ENCODE peak calls at places on chromosomes 12 and 14, in seven cellular contexts. One of them, this sample, is unnamed.

GRCh38 chr12:64560395-64561301 is 49.6 kb upstream of the RASSF3 start:
- DNase-seq in GF-D8: no peak
- DNase-seq in thyroid gland: no peak
- DNase-seq in NCI-H82: no peak
- DNase-seq in NCI-H774: no peak
- DNase-seq in GM13977: no peak
- DNase-seq in myocyte: peak; percentile 91
- DNase-seq in this sample: no peak

GRCh38 chr12:51484119-51484518 is 59.5 kb downstream of the SLC4A8 start:
- DNase-seq in GM13977: no peak
- DNase-seq in NCI-H774: no peak
- DNase-seq in GF-D8: no peak
- DNase-seq in thyroid gland: no peak
- DNase-seq in NCI-H82: no peak
- DNase-seq in myocyte: no peak
- DNase-seq in this sample: no peak

GRCh38 chr14:51116682-51117081 is 21.8 kb upstream of the TRIM9 start:
- DNase-seq in GM13977: no peak
- DNase-seq in myocyte: no peak
- DNase-seq in GF-D8: no peak
- DNase-seq in NCI-H82: no peak
- DNase-seq in NCI-H774: no peak
- DNase-seq in thyroid gland: no peak
- DNase-seq in this sample: no peak

GRCh38 chr14:55071870-55072640 is 20.6 kb downstream of the MAPK1IP1L start:
- DNase-seq in myocyte: peak; percentile 86
- DNase-seq in GM13977: peak; percentile 49
- DNase-seq in NCI-H774: no peak
- DNase-seq in GF-D8: no peak
- DNase-seq in thyroid gland: peak; percentile 32
- DNase-seq in NCI-H82: peak; percentile 5
- DNase-seq in this sample: no peak

GRCh38 chr12:53670308-53670707 is 5.6 kb downstream of the ATP5MC2 start:
- DNase-seq in myocyte: no peak
- DNase-seq in GM13977: no peak
- DNase-seq in thyroid gland: no peak
- DNase-seq in NCI-H774: peak; percentile 14
- DNase-seq in NCI-H82: no peak
- DNase-seq in GF-D8: no peak
- DNase-seq in this sample: no peak

GRCh38 chr12:53653595-53653994 is 22.3 kb downstream of the ATP5MC2 start:
- DNase-seq in GM13977: no peak
- DNase-seq in GF-D8: no peak
- DNase-seq in thyroid gland: no peak
- DNase-seq in NCI-H774: no peak
- DNase-seq in NCI-H82: no peak
- DNase-seq in myocyte: peak; percentile 20
- DNase-seq in this sample: no peak

GRCh38 chr14:34223302-34224150 is 238.5 kb downstream of the SPTSSA start:
- DNase-seq in thyroid gland: no peak
- DNase-seq in NCI-H82: no peak
- DNase-seq in GM13977: no peak
- DNase-seq in myocyte: no peak
- DNase-seq in GF-D8: no peak
- DNase-seq in NCI-H774: no peak
- DNase-seq in this sample: no peak

GRCh38 chr12:2739832-2740641 is 54.7 kb upstream of the FKBP4 start:
- DNase-seq in NCI-H774: peak; percentile 52
- DNase-seq in GF-D8: no peak
- DNase-seq in GM13977: no peak
- DNase-seq in thyroid gland: peak; percentile 38
- DNase-seq in NCI-H82: peak; percentile 42
- DNase-seq in myocyte: peak; percentile 49
- DNase-seq in this sample: no peak

GRCh38 chr14:53126705-53127104 is 26.4 kb downstream of the DDHD1 start:
- DNase-seq in GM13977: no peak
- DNase-seq in thyroid gland: no peak
- DNase-seq in NCI-H774: no peak
- DNase-seq in NCI-H82: no peak
- DNase-seq in GF-D8: no peak
- DNase-seq in myocyte: peak; percentile 46
- DNase-seq in this sample: no peak

GRCh38 chr12:12684375-12685106 is 11.4 kb downstream of the GPR19 start:
- DNase-seq in thyroid gland: peak; percentile 53
- DNase-seq in myocyte: peak; percentile 66
- DNase-seq in NCI-H82: peak; percentile 99
- DNase-seq in GM13977: no peak
- DNase-seq in NCI-H774: peak; percentile 63
- DNase-seq in GF-D8: no peak
- DNase-seq in this sample: peak; percentile 66

GRCh38 chr12:27914956-27915355 is 57.6 kb downstream of the PTHLH start:
- DNase-seq in thyroid gland: no peak
- DNase-seq in GM13977: no peak
- DNase-seq in myocyte: no peak
- DNase-seq in NCI-H774: no peak
- DNase-seq in GF-D8: no peak
- DNase-seq in NCI-H82: peak; percentile 70
- DNase-seq in this sample: no peak

GRCh38 chr12:107822356-107822755 is 47.9 kb downstream of the ASCL4 start:
- DNase-seq in myocyte: no peak
- DNase-seq in NCI-H774: no peak
- DNase-seq in thyroid gland: no peak
- DNase-seq in GF-D8: no peak
- DNase-seq in NCI-H82: peak; percentile 20
- DNase-seq in GM13977: no peak
- DNase-seq in this sample: no peak

GRCh38 chr12:90122716-90123115 is 414.1 kb upstream of the ATP2B1 start:
- DNase-seq in myocyte: peak; percentile 69
- DNase-seq in NCI-H774: no peak
- DNase-seq in GM13977: no peak
- DNase-seq in NCI-H82: no peak
- DNase-seq in GF-D8: no peak
- DNase-seq in thyroid gland: no peak
- DNase-seq in this sample: no peak

GRCh38 chr14:93857500-93857899 is 69.2 kb upstream of the PRIMA1 start:
- DNase-seq in GM13977: no peak
- DNase-seq in NCI-H82: peak; percentile 54
- DNase-seq in thyroid gland: peak; percentile 56
- DNase-seq in GF-D8: no peak
- DNase-seq in NCI-H774: no peak
- DNase-seq in myocyte: no peak
- DNase-seq in this sample: peak; percentile 31

GRCh38 chr12:128801879-128802391 is 21.8 kb downstream of the SLC15A4 start:
- DNase-seq in GF-D8: no peak
- DNase-seq in thyroid gland: no peak
- DNase-seq in NCI-H774: no peak
- DNase-seq in GM13977: no peak
- DNase-seq in NCI-H82: no peak
- DNase-seq in myocyte: peak; percentile 88
- DNase-seq in this sample: no peak

GRCh38 chr12:102503056-102503681 is 22.8 kb upstream of the IGF1 start:
- DNase-seq in NCI-H82: peak; percentile 46
- DNase-seq in GM13977: no peak
- DNase-seq in myocyte: no peak
- DNase-seq in NCI-H774: no peak
- DNase-seq in GF-D8: no peak
- DNase-seq in thyroid gland: no peak
- DNase-seq in this sample: no peak

GRCh38 chr14:59215353-59215752 is 26.9 kb downstream of the DAAM1 start:
- DNase-seq in NCI-H82: no peak
- DNase-seq in thyroid gland: peak; percentile 94
- DNase-seq in GF-D8: no peak
- DNase-seq in GM13977: no peak
- DNase-seq in myocyte: peak; percentile 61
- DNase-seq in NCI-H774: peak; percentile 7
- DNase-seq in this sample: no peak

GRCh38 chr14:58977366-58977765 is 211.1 kb upstream of the DAAM1 start:
- DNase-seq in GM13977: no peak
- DNase-seq in NCI-H82: no peak
- DNase-seq in myocyte: no peak
- DNase-seq in thyroid gland: no peak
- DNase-seq in NCI-H774: no peak
- DNase-seq in GF-D8: no peak
- DNase-seq in this sample: no peak

GRCh38 chr12:32535260-32535999 is 136.1 kb downstream of the FGD4 start:
- DNase-seq in NCI-H774: peak; percentile 74
- DNase-seq in thyroid gland: peak; percentile 92
- DNase-seq in GM13977: no peak
- DNase-seq in myocyte: peak; percentile 86
- DNase-seq in NCI-H82: peak; percentile 72
- DNase-seq in GF-D8: peak; percentile 84
- DNase-seq in this sample: no peak

GRCh38 chr12:75714462-75715322 is 203.3 kb upstream of the KRR1 start:
- DNase-seq in GF-D8: no peak
- DNase-seq in NCI-H82: no peak
- DNase-seq in myocyte: no peak
- DNase-seq in GM13977: no peak
- DNase-seq in NCI-H774: no peak
- DNase-seq in thyroid gland: no peak
- DNase-seq in this sample: no peak

GRCh38 chr12:125228519-125229260 is 163.5 kb downstream of the AACS start:
- DNase-seq in GM13977: no peak
- DNase-seq in GF-D8: no peak
- DNase-seq in myocyte: no peak
- DNase-seq in NCI-H82: peak; percentile 27
- DNase-seq in NCI-H774: no peak
- DNase-seq in thyroid gland: no peak
- DNase-seq in this sample: peak; percentile 50

GRCh38 chr12:65952737-65953209 is 128.5 kb downstream of the HMGA2 start:
- DNase-seq in thyroid gland: no peak
- DNase-seq in NCI-H774: no peak
- DNase-seq in GF-D8: no peak
- DNase-seq in GM13977: no peak
- DNase-seq in NCI-H82: no peak
- DNase-seq in myocyte: no peak
- DNase-seq in this sample: no peak

GRCh38 chr14:31986405-31986804 is 90.7 kb upstream of the ARHGAP5 start:
- DNase-seq in NCI-H774: no peak
- DNase-seq in GF-D8: no peak
- DNase-seq in myocyte: no peak
- DNase-seq in thyroid gland: no peak
- DNase-seq in GM13977: no peak
- DNase-seq in NCI-H82: no peak
- DNase-seq in this sample: no peak

GRCh38 chr12:122945047-122945592 is 21.1 kb downstream of the ABCB9 start:
- DNase-seq in NCI-H82: no peak
- DNase-seq in myocyte: no peak
- DNase-seq in GF-D8: no peak
- DNase-seq in GM13977: no peak
- DNase-seq in NCI-H774: no peak
- DNase-seq in thyroid gland: no peak
- DNase-seq in this sample: peak; percentile 47

GRCh38 chr12:42790761-42791151 is 201.2 kb upstream of the PRICKLE1 start:
- DNase-seq in GF-D8: no peak
- DNase-seq in myocyte: peak; percentile 28
- DNase-seq in NCI-H774: no peak
- DNase-seq in NCI-H82: no peak
- DNase-seq in thyroid gland: no peak
- DNase-seq in GM13977: no peak
- DNase-seq in this sample: no peak

GRCh38 chr14:51539571-51540037 is 112.1 kb upstream of the FRMD6 start:
- DNase-seq in thyroid gland: peak; percentile 10
- DNase-seq in NCI-H774: no peak
- DNase-seq in NCI-H82: no peak
- DNase-seq in myocyte: peak; percentile 83
- DNase-seq in GM13977: no peak
- DNase-seq in GF-D8: no peak
- DNase-seq in this sample: no peak

GRCh38 chr14:63045234-63045611 is at the start of gene KCNH5:
- DNase-seq in NCI-H82: peak; percentile 65
- DNase-seq in NCI-H774: peak; percentile 48
- DNase-seq in myocyte: no peak
- DNase-seq in thyroid gland: peak; percentile 4
- DNase-seq in GM13977: peak; percentile 57
- DNase-seq in GF-D8: no peak
- DNase-seq in this sample: peak; percentile 78

GRCh38 chr12:9940370-9940769 is 8.2 kb upstream of the CLEC2A start:
- DNase-seq in NCI-H82: no peak
- DNase-seq in thyroid gland: no peak
- DNase-seq in GM13977: peak; percentile 35
- DNase-seq in NCI-H774: no peak
- DNase-seq in myocyte: peak; percentile 7
- DNase-seq in GF-D8: peak; percentile 4
- DNase-seq in this sample: no peak

GRCh38 chr12:93060666-93061413 is 131.7 kb upstream of the EEA1 start:
- DNase-seq in myocyte: peak; percentile 90
- DNase-seq in GF-D8: no peak
- DNase-seq in thyroid gland: no peak
- DNase-seq in GM13977: peak; percentile 17
- DNase-seq in NCI-H82: peak; percentile 57
- DNase-seq in NCI-H774: no peak
- DNase-seq in this sample: no peak

This sample was measured in WERI-Rb-1.